ENCODE peak calls at places on chromosome 13, in five cellular contexts. T is neuronal stem cell, E is tibial artery, W is stomach, S is lower lobe of right lung. L is an unnamed sample.

GRCh38 chr13:52599853-52600603 is 42.2 kb upstream of the HNRNPA1L2 start:
- DNase-seq in T (no peak), E (no peak), W (no peak), S (no peak), L (peak; percentile 74)

GRCh38 chr13:93903909-93904308 is 575.6 kb downstream of the DCT start:
- DNase-seq in T (no peak), E (no peak), W (no peak), S (no peak), L (no peak)

GRCh38 chr13:75458696-75459422 is 23.1 kb downstream of the TBC1D4 start:
- DNase-seq in T (no peak), E (no peak), W (peak; percentile 71), S (peak; percentile 58), L (peak; percentile 85)

GRCh38 chr13:77372275-77372674 is 45.4 kb upstream of the MYCBP2 start:
- DNase-seq in T (no peak), E (no peak), W (no peak), S (no peak), L (no peak)

GRCh38 chr13:26480246-26480855 is 77.1 kb upstream of the WASF3 start:
- DNase-seq in T (no peak), E (no peak), W (no peak), S (no peak), L (no peak)

GRCh38 chr13:59461411-59461810 is 702.3 kb downstream of the DIAPH3 start:
- DNase-seq in T (no peak), E (no peak), W (no peak), S (no peak), L (no peak)

GRCh38 chr13:72839831-72840426 is 58.0 kb downstream of the PIBF1 start:
- DNase-seq in T (peak; percentile 11), E (no peak), W (peak; percentile 72), S (no peak), L (no peak)

GRCh38 chr13:75637101-75637774 is 1.1 kb downstream of the LMO7 start:
- DNase-seq in T (no peak), E (no peak), W (no peak), S (no peak), L (no peak)

GRCh38 chr13:22107549-22107948 is 436.7 kb downstream of the FGF9 start:
- DNase-seq in T (no peak), E (no peak), W (no peak), S (no peak), L (no peak)

GRCh38 chr13:93227280-93227905 is 786 bp downstream of the GPC6 start:
- DNase-seq in T (peak; percentile 66), E (no peak), W (no peak), S (peak; percentile 35), L (no peak)

GRCh38 chr13:77429320-77430142 is 102.6 kb upstream of the MYCBP2 start:
- DNase-seq in T (no peak), E (no peak), W (no peak), S (no peak), L (no peak)

GRCh38 chr13:81017525-81018152 is 676.7 kb upstream of the SPRY2 start:
- DNase-seq in T (peak; percentile 23), E (no peak), W (no peak), S (no peak), L (no peak)

GRCh38 chr13:29465741-29466293 is 129.7 kb downstream of the SLC7A1 start:
- DNase-seq in T (no peak), E (peak; percentile 41), W (peak; percentile 31), S (no peak), L (peak; percentile 80)

GRCh38 chr13:31927219-31927653 is 104.3 kb upstream of the FRY start:
- DNase-seq in T (no peak), E (no peak), W (peak; percentile 40), S (no peak), L (no peak)

GRCh38 chr13:28606466-28606865 is 52.5 kb upstream of the POMP start:
- DNase-seq in T (no peak), E (no peak), W (no peak), S (no peak), L (no peak)

GRCh38 chr13:73548444-73548843 is 489.6 kb downstream of the KLF5 start:
- DNase-seq in T (no peak), E (no peak), W (no peak), S (no peak), L (no peak)

GRCh38 chr13:109785141-109785891 is 1.1 kb downstream of the IRS2 start:
- DNase-seq in T (no peak), E (peak; percentile 50), W (peak; percentile 61), S (peak; percentile 79), L (peak; percentile 89)

GRCh38 chr13:26923824-26924605 is 163.4 kb upstream of the GPR12 start:
- DNase-seq in T (no peak), E (no peak), W (no peak), S (no peak), L (no peak)

DNA sequence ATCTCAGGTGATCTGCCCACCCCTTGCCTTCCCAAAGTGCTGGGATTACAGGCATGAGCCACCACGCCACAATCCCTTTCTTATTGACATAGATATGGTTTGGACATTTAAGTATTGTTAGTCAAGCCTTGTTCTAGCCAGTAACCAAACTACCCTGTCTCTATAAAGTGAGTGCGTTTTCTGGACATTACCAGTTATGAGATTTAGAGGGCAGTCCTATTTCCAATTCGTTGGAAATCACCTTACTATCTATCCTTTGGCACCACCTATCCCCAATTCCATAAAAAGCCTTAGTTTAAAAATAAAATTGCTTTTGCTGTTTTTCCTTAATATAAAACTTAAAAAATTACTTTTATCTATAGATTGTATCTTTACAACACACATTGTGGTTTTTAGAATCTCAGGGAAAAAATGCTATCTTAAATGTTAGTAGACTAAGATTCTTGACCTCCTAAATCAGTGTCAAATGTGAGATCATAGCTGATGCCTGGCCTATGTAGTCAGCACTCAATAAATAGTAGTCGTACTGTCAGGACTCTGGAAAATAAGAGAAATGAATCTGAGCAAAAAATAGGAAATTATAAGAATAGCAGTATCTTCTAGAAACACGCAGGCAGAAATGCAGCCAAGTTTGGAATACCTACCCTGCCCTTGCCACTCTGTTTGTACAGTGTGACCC is 57.0 kb downstream of the NUFIP1 start:
- DNase-seq in T (no peak), E (no peak), W (no peak), S (no peak), L (no peak)
- H3K4me1 ChIP-seq in T (peaks cover 8% of the 10 kb centered on the region), E (peaks cover 32% of the 10 kb centered on the region), W (peaks cover 16% of the 10 kb centered on the region), S (peaks cover 9% of the 10 kb centered on the region), L (peaks cover 8% of the 10 kb centered on the region)

DNA sequence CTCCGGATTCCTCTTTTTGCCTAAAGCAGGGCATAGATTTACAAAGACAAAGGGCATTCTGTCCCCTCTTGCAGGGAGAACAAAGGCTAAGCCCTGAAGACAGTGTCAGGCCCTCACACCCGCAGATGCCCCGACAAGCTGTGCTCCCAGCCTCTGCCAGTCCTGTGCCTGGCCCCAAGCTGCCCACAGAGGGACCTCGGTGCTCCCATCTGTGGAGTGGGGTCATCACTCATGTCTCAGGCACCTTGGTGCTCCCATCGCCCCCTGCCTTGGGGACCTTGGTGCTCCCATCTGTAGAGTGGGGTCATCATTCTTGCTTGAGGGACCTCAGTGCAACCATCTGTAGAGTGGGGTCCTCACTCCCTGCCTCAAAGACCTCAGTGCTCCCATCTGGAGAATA is 24.3 kb downstream of the C13orf46 start:
- DNase-seq in T (no peak), E (no peak), W (no peak), S (no peak), L (peak; percentile 53)
- H3K4me1 ChIP-seq in T (no peaks in the 10 kb centered on the region), E (peaks cover 9% of the 10 kb centered on the region), W (peaks cover 28% of the 10 kb centered on the region), S (peaks cover 12% of the 10 kb centered on the region), L (no peaks in the 10 kb centered on the region)

DNA sequence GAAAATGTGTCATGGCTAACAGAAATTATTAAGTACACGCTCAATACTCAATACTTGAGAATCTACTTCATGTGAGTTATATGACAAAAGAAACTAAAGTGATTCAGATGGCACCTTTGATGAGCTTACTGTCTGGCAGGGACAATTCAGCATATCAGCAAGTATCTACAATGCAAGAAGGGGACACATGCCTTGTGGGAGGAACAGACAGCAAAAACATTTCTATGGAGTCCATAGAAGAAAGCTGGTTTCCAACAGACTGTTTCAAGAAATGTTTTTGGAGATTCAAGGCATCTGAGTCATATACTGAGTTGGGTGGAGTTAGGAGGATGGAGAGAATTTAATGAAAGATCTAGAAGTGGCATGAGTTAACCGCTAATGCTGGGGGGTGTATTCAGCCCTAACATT is 54.7 kb downstream of the MBNL2 start:
- DNase-seq in T (no peak), E (no peak), W (no peak), S (no peak), L (no peak)
- H3K4me1 ChIP-seq in T (peaks cover 4% of the 10 kb centered on the region), E (peaks cover 70% of the 10 kb centered on the region), W (peaks cover 93% of the 10 kb centered on the region), S (peaks cover 83% of the 10 kb centered on the region), L (peaks cover 53% of the 10 kb centered on the region)

GRCh38 chr13:110993788-110994187 is 78.9 kb upstream of the ANKRD10 start:
- DNase-seq in T (no peak), E (no peak), W (no peak), S (no peak), L (no peak)

GRCh38 chr13:110989331-110989730 is 74.5 kb upstream of the ANKRD10 start:
- DNase-seq in T (no peak), E (no peak), W (no peak), S (no peak), L (no peak)

DNA sequence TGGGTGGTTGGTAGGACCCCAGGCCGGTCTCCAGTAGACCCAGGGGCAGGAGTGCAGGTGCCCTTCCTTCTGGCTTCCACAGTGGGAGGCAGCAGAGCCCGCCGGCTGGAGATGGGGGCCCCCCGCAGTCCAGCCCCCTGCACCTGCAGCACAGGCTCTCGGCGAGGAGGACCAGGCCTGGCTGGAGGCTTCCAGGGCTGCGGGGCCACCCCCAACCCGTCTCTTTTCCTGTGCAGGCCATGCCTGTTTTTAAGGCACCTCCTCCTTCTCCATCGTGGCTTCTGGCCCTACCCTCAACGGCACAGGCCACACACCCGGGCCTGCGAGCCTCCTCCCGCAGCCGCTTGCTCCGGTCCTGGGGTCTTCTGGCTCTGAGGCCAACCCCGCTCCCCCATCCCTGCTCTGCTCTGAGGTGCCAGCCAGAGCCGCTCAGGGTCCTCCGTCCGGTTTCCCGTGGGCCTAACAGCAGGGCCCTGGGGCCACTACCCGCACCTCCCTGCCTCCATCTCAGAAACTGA is 77.2 kb upstream of the ANKRD10 start:
- DNase-seq in T (no peak), E (no peak), W (no peak), S (no peak), L (no peak)
- H3K4me1 ChIP-seq in T (peaks cover 5% of the 10 kb centered on the region), E (no peaks in the 10 kb centered on the region), W (no peaks in the 10 kb centered on the region), S (no peaks in the 10 kb centered on the region), L (no peaks in the 10 kb centered on the region)

DNA sequence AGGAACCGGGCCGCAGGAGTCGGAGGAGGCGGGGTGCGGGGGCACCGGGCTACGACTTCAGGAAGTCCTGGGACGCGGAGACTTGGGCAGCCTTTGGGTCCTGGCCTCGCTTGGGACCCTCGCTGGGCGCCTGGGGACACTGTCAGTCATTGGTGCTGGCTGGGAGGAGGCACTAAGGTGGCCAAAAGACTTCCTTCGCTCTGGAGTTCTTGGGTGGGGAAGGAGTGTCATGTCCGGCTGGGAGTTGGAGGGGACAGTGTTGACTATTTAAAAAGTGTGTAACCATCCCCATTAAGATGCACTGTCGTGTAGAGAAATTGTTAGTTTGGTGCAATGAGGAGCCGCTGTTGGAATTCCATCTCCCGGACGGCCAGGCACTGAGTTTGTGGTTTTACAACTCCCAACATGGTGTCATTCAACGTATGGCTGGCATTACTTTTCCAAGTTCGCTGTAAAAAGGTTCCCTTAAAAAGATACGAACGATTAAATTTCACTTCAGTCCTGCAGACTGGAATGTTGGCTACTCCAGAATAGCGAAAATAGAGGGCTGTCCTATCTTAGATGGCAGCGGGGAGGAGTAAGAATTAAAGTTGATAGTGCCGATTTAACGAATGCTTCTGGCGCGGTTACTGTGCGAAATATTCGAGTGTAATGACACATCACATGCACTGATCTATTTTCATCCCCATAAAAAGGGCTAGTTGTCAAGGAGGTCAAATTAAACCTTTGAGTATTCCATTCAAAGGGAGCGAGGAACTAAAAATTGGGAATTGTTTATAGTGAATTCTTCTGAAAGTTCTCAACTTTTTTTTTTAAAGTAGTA is 836 bp downstream of the DNAJC3 start:
- DNase-seq in T (peak; percentile 38), E (no peak), W (no peak), S (no peak), L (no peak)
- H3K4me1 ChIP-seq in T (peaks cover 2% of the 10 kb centered on the region), E (peaks cover 4% of the 10 kb centered on the region), W (peaks cover 59% of the 10 kb centered on the region), S (peaks cover 51% of the 10 kb centered on the region), L (peaks cover 14% of the 10 kb centered on the region)

L was measured in kidney.